ENCODE peak calls at places on chromosomes 2 and 18, in six cellular contexts. One of them, this sample, is unnamed.

GRCh38 chr2:113278073-113278811 is 479 bp downstream of the PAX8 start:
- DNase-seq in progenitor cell of endocrine pancreas: no peak
- DNase-seq in ELR: no peak
- DNase-seq in A549: no peak
- DNase-seq in HS-27A: no peak
- DNase-seq in stimulated activated CD4-positive, alpha-beta T cell treated with anti-CD3 and anti-CD28 coated beads, Interleukin-4, amount 100 ng/mL, for 4 hours: no peak
- DNase-seq in this sample: no peak

GRCh38 chr2:128263902-128264331 is 54.8 kb downstream of the HS6ST1 start:
- DNase-seq in HS-27A: no peak
- DNase-seq in stimulated activated CD4-positive, alpha-beta T cell treated with anti-CD3 and anti-CD28 coated beads, Interleukin-4, amount 100 ng/mL, for 4 hours: no peak
- DNase-seq in progenitor cell of endocrine pancreas: no peak
- DNase-seq in A549: no peak
- DNase-seq in ELR: no peak
- DNase-seq in this sample: no peak

GRCh38 chr2:136168605-136169210 is 50.8 kb upstream of the CXCR4 start:
- DNase-seq in ELR: no peak
- DNase-seq in stimulated activated CD4-positive, alpha-beta T cell treated with anti-CD3 and anti-CD28 coated beads, Interleukin-4, amount 100 ng/mL, for 4 hours: no peak
- DNase-seq in progenitor cell of endocrine pancreas: no peak
- DNase-seq in A549: no peak
- DNase-seq in HS-27A: no peak
- DNase-seq in this sample: no peak

GRCh38 chr18:24176727-24177416 is 38.0 kb downstream of the CABYR start:
- DNase-seq in HS-27A: no peak
- DNase-seq in progenitor cell of endocrine pancreas: peak
- DNase-seq in A549: peak
- DNase-seq in ELR: peak
- DNase-seq in stimulated activated CD4-positive, alpha-beta T cell treated with anti-CD3 and anti-CD28 coated beads, Interleukin-4, amount 100 ng/mL, for 4 hours: peak
- DNase-seq in this sample: peak

GRCh38 chr2:206225435-206226232 is 48.8 kb upstream of the ZDBF2 start:
- DNase-seq in HS-27A: no peak
- DNase-seq in A549: no peak
- DNase-seq in stimulated activated CD4-positive, alpha-beta T cell treated with anti-CD3 and anti-CD28 coated beads, Interleukin-4, amount 100 ng/mL, for 4 hours: no peak
- DNase-seq in progenitor cell of endocrine pancreas: no peak
- DNase-seq in ELR: no peak
- DNase-seq in this sample: no peak

GRCh38 chr2:99153921-99154604 is 679 bp downstream of the TSGA10 start:
- DNase-seq in ELR: peak
- DNase-seq in stimulated activated CD4-positive, alpha-beta T cell treated with anti-CD3 and anti-CD28 coated beads, Interleukin-4, amount 100 ng/mL, for 4 hours: no peak
- DNase-seq in A549: no peak
- DNase-seq in progenitor cell of endocrine pancreas: no peak
- DNase-seq in HS-27A: no peak
- DNase-seq in this sample: no peak

GRCh38 chr2:112033600-112033999 is 21.5 kb upstream of the TMEM87B start:
- DNase-seq in A549: no peak
- DNase-seq in HS-27A: peak
- DNase-seq in progenitor cell of endocrine pancreas: no peak
- DNase-seq in ELR: peak
- DNase-seq in stimulated activated CD4-positive, alpha-beta T cell treated with anti-CD3 and anti-CD28 coated beads, Interleukin-4, amount 100 ng/mL, for 4 hours: no peak
- DNase-seq in this sample: no peak

GRCh38 chr2:657766-658165 is 19.4 kb downstream of the TMEM18 start:
- DNase-seq in HS-27A: no peak
- DNase-seq in A549: no peak
- DNase-seq in ELR: no peak
- DNase-seq in stimulated activated CD4-positive, alpha-beta T cell treated with anti-CD3 and anti-CD28 coated beads, Interleukin-4, amount 100 ng/mL, for 4 hours: no peak
- DNase-seq in progenitor cell of endocrine pancreas: peak
- DNase-seq in this sample: no peak

GRCh38 chr2:219142329-219142728 is 18.3 kb downstream of the NHEJ1 start:
- DNase-seq in progenitor cell of endocrine pancreas: no peak
- DNase-seq in ELR: peak
- DNase-seq in stimulated activated CD4-positive, alpha-beta T cell treated with anti-CD3 and anti-CD28 coated beads, Interleukin-4, amount 100 ng/mL, for 4 hours: no peak
- DNase-seq in HS-27A: peak
- DNase-seq in A549: no peak
- DNase-seq in this sample: no peak

GRCh38 chr2:68766378-68766845 is 31.8 kb downstream of the ARHGAP25 start:
- DNase-seq in ELR: no peak
- DNase-seq in stimulated activated CD4-positive, alpha-beta T cell treated with anti-CD3 and anti-CD28 coated beads, Interleukin-4, amount 100 ng/mL, for 4 hours: peak
- DNase-seq in A549: no peak
- DNase-seq in HS-27A: no peak
- DNase-seq in progenitor cell of endocrine pancreas: no peak
- DNase-seq in this sample: no peak

GRCh38 chr2:110991951-110992350 is 128.8 kb upstream of the BCL2L11 start:
- DNase-seq in ELR: no peak
- DNase-seq in HS-27A: no peak
- DNase-seq in stimulated activated CD4-positive, alpha-beta T cell treated with anti-CD3 and anti-CD28 coated beads, Interleukin-4, amount 100 ng/mL, for 4 hours: no peak
- DNase-seq in A549: no peak
- DNase-seq in progenitor cell of endocrine pancreas: no peak
- DNase-seq in this sample: no peak

GRCh38 chr18:58668897-58669296 is 2.4 kb upstream of the MALT1 start:
- DNase-seq in stimulated activated CD4-positive, alpha-beta T cell treated with anti-CD3 and anti-CD28 coated beads, Interleukin-4, amount 100 ng/mL, for 4 hours: no peak
- DNase-seq in HS-27A: no peak
- DNase-seq in A549: no peak
- DNase-seq in ELR: peak
- DNase-seq in progenitor cell of endocrine pancreas: no peak
- DNase-seq in this sample: no peak

GRCh38 chr18:79902640-79903039 is 48.8 kb downstream of the SLC66A2 start:
- DNase-seq in HS-27A: no peak
- DNase-seq in progenitor cell of endocrine pancreas: no peak
- DNase-seq in stimulated activated CD4-positive, alpha-beta T cell treated with anti-CD3 and anti-CD28 coated beads, Interleukin-4, amount 100 ng/mL, for 4 hours: no peak
- DNase-seq in ELR: no peak
- DNase-seq in A549: no peak
- DNase-seq in this sample: no peak

GRCh38 chr2:141065042-141065441 is 1065.8 kb downstream of the LRP1B start:
- DNase-seq in stimulated activated CD4-positive, alpha-beta T cell treated with anti-CD3 and anti-CD28 coated beads, Interleukin-4, amount 100 ng/mL, for 4 hours: no peak
- DNase-seq in HS-27A: no peak
- DNase-seq in ELR: no peak
- DNase-seq in A549: no peak
- DNase-seq in progenitor cell of endocrine pancreas: no peak
- DNase-seq in this sample: no peak

GRCh38 chr2:67667054-67667908 is 270.1 kb downstream of the ETAA1 start:
- DNase-seq in ELR: no peak
- DNase-seq in stimulated activated CD4-positive, alpha-beta T cell treated with anti-CD3 and anti-CD28 coated beads, Interleukin-4, amount 100 ng/mL, for 4 hours: no peak
- DNase-seq in HS-27A: no peak
- DNase-seq in A549: no peak
- DNase-seq in progenitor cell of endocrine pancreas: no peak
- DNase-seq in this sample: no peak

GRCh38 chr2:80464275-80464674 is 159.7 kb upstream of the LRRTM1 start:
- DNase-seq in HS-27A: no peak
- DNase-seq in ELR: no peak
- DNase-seq in A549: no peak
- DNase-seq in stimulated activated CD4-positive, alpha-beta T cell treated with anti-CD3 and anti-CD28 coated beads, Interleukin-4, amount 100 ng/mL, for 4 hours: no peak
- DNase-seq in progenitor cell of endocrine pancreas: no peak
- DNase-seq in this sample: no peak

GRCh38 chr2:34332813-34333212 is 733.7 kb upstream of the FAM98A start:
- DNase-seq in A549: no peak
- DNase-seq in stimulated activated CD4-positive, alpha-beta T cell treated with anti-CD3 and anti-CD28 coated beads, Interleukin-4, amount 100 ng/mL, for 4 hours: no peak
- DNase-seq in HS-27A: no peak
- DNase-seq in ELR: no peak
- DNase-seq in progenitor cell of endocrine pancreas: no peak
- DNase-seq in this sample: no peak

GRCh38 chr18:24841536-24841935 is 381.1 kb downstream of the HRH4 start:
- DNase-seq in progenitor cell of endocrine pancreas: no peak
- DNase-seq in A549: no peak
- DNase-seq in ELR: no peak
- DNase-seq in stimulated activated CD4-positive, alpha-beta T cell treated with anti-CD3 and anti-CD28 coated beads, Interleukin-4, amount 100 ng/mL, for 4 hours: no peak
- DNase-seq in HS-27A: no peak
- DNase-seq in this sample: no peak

GRCh38 chr18:10404148-10404547 is 50.3 kb upstream of the APCDD1 start:
- DNase-seq in HS-27A: no peak
- DNase-seq in A549: no peak
- DNase-seq in ELR: no peak
- DNase-seq in progenitor cell of endocrine pancreas: no peak
- DNase-seq in stimulated activated CD4-positive, alpha-beta T cell treated with anti-CD3 and anti-CD28 coated beads, Interleukin-4, amount 100 ng/mL, for 4 hours: no peak
- DNase-seq in this sample: no peak

GRCh38 chr2:239548491-239548890 is 147.7 kb upstream of the HDAC4 start:
- DNase-seq in HS-27A: no peak
- DNase-seq in ELR: no peak
- DNase-seq in A549: no peak
- DNase-seq in progenitor cell of endocrine pancreas: no peak
- DNase-seq in stimulated activated CD4-positive, alpha-beta T cell treated with anti-CD3 and anti-CD28 coated beads, Interleukin-4, amount 100 ng/mL, for 4 hours: peak
- DNase-seq in this sample: no peak

GRCh38 chr2:220277445-220277960 is 650.1 kb downstream of the SLC4A3 start:
- DNase-seq in progenitor cell of endocrine pancreas: no peak
- DNase-seq in stimulated activated CD4-positive, alpha-beta T cell treated with anti-CD3 and anti-CD28 coated beads, Interleukin-4, amount 100 ng/mL, for 4 hours: no peak
- DNase-seq in ELR: peak
- DNase-seq in A549: peak
- DNase-seq in HS-27A: no peak
- DNase-seq in this sample: no peak

GRCh38 chr2:86056935-86057334 is 48.8 kb downstream of the POLR1A start:
- DNase-seq in progenitor cell of endocrine pancreas: no peak
- DNase-seq in A549: no peak
- DNase-seq in stimulated activated CD4-positive, alpha-beta T cell treated with anti-CD3 and anti-CD28 coated beads, Interleukin-4, amount 100 ng/mL, for 4 hours: no peak
- DNase-seq in ELR: peak
- DNase-seq in HS-27A: no peak
- DNase-seq in this sample: no peak

GRCh38 chr2:85134255-85135065 is 1.3 kb downstream of the TCF7L1 start:
- DNase-seq in HS-27A: no peak
- DNase-seq in stimulated activated CD4-positive, alpha-beta T cell treated with anti-CD3 and anti-CD28 coated beads, Interleukin-4, amount 100 ng/mL, for 4 hours: no peak
- DNase-seq in progenitor cell of endocrine pancreas: peak
- DNase-seq in A549: no peak
- DNase-seq in ELR: no peak
- DNase-seq in this sample: peak

GRCh38 chr2:181304011-181304844 is 153.0 kb upstream of the ITGA4 start:
- DNase-seq in progenitor cell of endocrine pancreas: no peak
- DNase-seq in HS-27A: no peak
- DNase-seq in ELR: no peak
- DNase-seq in A549: no peak
- DNase-seq in stimulated activated CD4-positive, alpha-beta T cell treated with anti-CD3 and anti-CD28 coated beads, Interleukin-4, amount 100 ng/mL, for 4 hours: no peak
- DNase-seq in this sample: no peak

GRCh38 chr2:50546790-50547189 is 485.1 kb downstream of the NRXN1 start:
- DNase-seq in progenitor cell of endocrine pancreas: no peak
- DNase-seq in stimulated activated CD4-positive, alpha-beta T cell treated with anti-CD3 and anti-CD28 coated beads, Interleukin-4, amount 100 ng/mL, for 4 hours: no peak
- DNase-seq in ELR: no peak
- DNase-seq in A549: no peak
- DNase-seq in HS-27A: no peak
- DNase-seq in this sample: no peak

GRCh38 chr2:149611100-149611820 is 23.7 kb upstream of the MMADHC start:
- DNase-seq in A549: peak
- DNase-seq in HS-27A: no peak
- DNase-seq in stimulated activated CD4-positive, alpha-beta T cell treated with anti-CD3 and anti-CD28 coated beads, Interleukin-4, amount 100 ng/mL, for 4 hours: no peak
- DNase-seq in progenitor cell of endocrine pancreas: no peak
- DNase-seq in ELR: no peak
- DNase-seq in this sample: no peak

GRCh38 chr2:11995381-11995947 is 249.0 kb downstream of the LPIN1 start:
- DNase-seq in A549: no peak
- DNase-seq in progenitor cell of endocrine pancreas: no peak
- DNase-seq in ELR: peak
- DNase-seq in HS-27A: no peak
- DNase-seq in stimulated activated CD4-positive, alpha-beta T cell treated with anti-CD3 and anti-CD28 coated beads, Interleukin-4, amount 100 ng/mL, for 4 hours: no peak
- DNase-seq in this sample: no peak

GRCh38 chr2:55590810-55591440 is 26.5 kb downstream of the PPP4R3B start:
- DNase-seq in HS-27A: no peak
- DNase-seq in progenitor cell of endocrine pancreas: no peak
- DNase-seq in stimulated activated CD4-positive, alpha-beta T cell treated with anti-CD3 and anti-CD28 coated beads, Interleukin-4, amount 100 ng/mL, for 4 hours: no peak
- DNase-seq in A549: peak
- DNase-seq in ELR: peak
- DNase-seq in this sample: no peak

GRCh38 chr2:101160454-101160853 is 9.3 kb upstream of the TBC1D8 start:
- DNase-seq in ELR: peak
- DNase-seq in HS-27A: peak
- DNase-seq in A549: peak
- DNase-seq in stimulated activated CD4-positive, alpha-beta T cell treated with anti-CD3 and anti-CD28 coated beads, Interleukin-4, amount 100 ng/mL, for 4 hours: no peak
- DNase-seq in progenitor cell of endocrine pancreas: no peak
- DNase-seq in this sample: no peak

GRCh38 chr18:79847606-79848293 is 50.0 kb downstream of the KCNG2 start:
- DNase-seq in ELR: no peak
- DNase-seq in HS-27A: no peak
- DNase-seq in progenitor cell of endocrine pancreas: no peak
- DNase-seq in A549: no peak
- DNase-seq in stimulated activated CD4-positive, alpha-beta T cell treated with anti-CD3 and anti-CD28 coated beads, Interleukin-4, amount 100 ng/mL, for 4 hours: no peak
- DNase-seq in this sample: no peak

GRCh38 chr2:176830362-176830761 is 382.2 kb upstream of the HNRNPA3 start:
- DNase-seq in progenitor cell of endocrine pancreas: no peak
- DNase-seq in ELR: peak
- DNase-seq in A549: peak
- DNase-seq in HS-27A: no peak
- DNase-seq in stimulated activated CD4-positive, alpha-beta T cell treated with anti-CD3 and anti-CD28 coated beads, Interleukin-4, amount 100 ng/mL, for 4 hours: no peak
- DNase-seq in this sample: no peak

GRCh38 chr2:152491139-152491472 is 156.1 kb downstream of the FMNL2 start:
- DNase-seq in HS-27A: no peak
- DNase-seq in stimulated activated CD4-positive, alpha-beta T cell treated with anti-CD3 and anti-CD28 coated beads, Interleukin-4, amount 100 ng/mL, for 4 hours: no peak
- DNase-seq in A549: no peak
- DNase-seq in progenitor cell of endocrine pancreas: no peak
- DNase-seq in ELR: no peak
- DNase-seq in this sample: no peak

GRCh38 chr2:139099721-139100120 is 319.5 kb upstream of the NXPH2 start:
- DNase-seq in ELR: no peak
- DNase-seq in HS-27A: peak
- DNase-seq in A549: no peak
- DNase-seq in progenitor cell of endocrine pancreas: no peak
- DNase-seq in stimulated activated CD4-positive, alpha-beta T cell treated with anti-CD3 and anti-CD28 coated beads, Interleukin-4, amount 100 ng/mL, for 4 hours: no peak
- DNase-seq in this sample: no peak

GRCh38 chr2:60318544-60318943 is 234.9 kb downstream of the BCL11A start:
- DNase-seq in A549: no peak
- DNase-seq in HS-27A: no peak
- DNase-seq in stimulated activated CD4-positive, alpha-beta T cell treated with anti-CD3 and anti-CD28 coated beads, Interleukin-4, amount 100 ng/mL, for 4 hours: no peak
- DNase-seq in progenitor cell of endocrine pancreas: no peak
- DNase-seq in ELR: no peak
- DNase-seq in this sample: no peak

GRCh38 chr2:109185338-109185737 is 56.3 kb downstream of the SH3RF3 start:
- DNase-seq in stimulated activated CD4-positive, alpha-beta T cell treated with anti-CD3 and anti-CD28 coated beads, Interleukin-4, amount 100 ng/mL, for 4 hours: no peak
- DNase-seq in progenitor cell of endocrine pancreas: no peak
- DNase-seq in ELR: peak
- DNase-seq in HS-27A: no peak
- DNase-seq in A549: peak
- DNase-seq in this sample: no peak

GRCh38 chr2:181588546-181588945 is 68.4 kb downstream of the CERKL start:
- DNase-seq in ELR: no peak
- DNase-seq in progenitor cell of endocrine pancreas: no peak
- DNase-seq in A549: no peak
- DNase-seq in stimulated activated CD4-positive, alpha-beta T cell treated with anti-CD3 and anti-CD28 coated beads, Interleukin-4, amount 100 ng/mL, for 4 hours: no peak
- DNase-seq in HS-27A: no peak
- DNase-seq in this sample: no peak

This sample was measured in 8988T.